ENCODE peak calls at places on chromosomes 12 and 14, in ten cellular contexts. H is COR-L47; M is AG09319; L is MCF 10A; A is WTC11; F is mucosa of descending colon; E is EL; B is NCI-H2029 treated with DMSO at 0.1 percent for 48 hours; Y is naive thymus-derived CD4-positive, alpha-beta T cell; N is cardiac fibroblast. S is an unnamed sample.

GRCh38 chr12:78703820-78704525 is 160.6 kb upstream of the SYT1 start:
- DNase-seq in L (peak), H (no peak), F (no peak), E (peak), M (peak), N (peak), A (no peak), B (no peak), Y (no peak), S (no peak)

GRCh38 chr12:95721320-95721719 is 69.2 kb downstream of the NTN4 start:
- DNase-seq in B (no peak), L (peak), Y (no peak), H (no peak), F (no peak), A (no peak), N (no peak), E (no peak), M (no peak), S (no peak)

GRCh38 chr12:80299976-80300375 is 144.1 kb upstream of the PTPRQ start:
- DNase-seq in L (no peak), H (no peak), B (no peak), F (no peak), A (no peak), M (no peak), N (no peak), E (peak), Y (no peak), S (no peak)

GRCh38 chr12:98758331-98758730 is 113.2 kb downstream of the APAF1 start:
- DNase-seq in B (no peak), A (no peak), E (peak), N (peak), H (no peak), F (no peak), M (no peak), L (no peak), Y (no peak), S (no peak)

GRCh38 chr12:49507139-49507538 is 31.7 kb upstream of the KCNH3 start:
- DNase-seq in E (peak), L (peak), N (peak), B (no peak), A (no peak), M (peak), F (no peak), Y (no peak), H (no peak), S (no peak)

GRCh38 chr12:55927588-55928502 is at the start of gene PYM1:
- DNase-seq in E (peak), A (peak), N (peak), B (peak), Y (peak), F (peak), H (peak), M (no peak), L (peak), S (peak)

GRCh38 chr12:39626033-39626814 is 6.6 kb upstream of the ABCD2 start:
- DNase-seq in A (peak), E (no peak), N (no peak), L (no peak), M (no peak), B (no peak), F (no peak), Y (no peak), H (no peak), S (no peak)

GRCh38 chr12:6958609-6959375 is 7.6 kb downstream of the PTPN6 start:
- DNase-seq in F (peak), L (no peak), M (no peak), N (no peak), E (no peak), Y (peak), B (no peak), H (no peak), A (no peak), S (no peak)

GRCh38 chr12:7130791-7131501 is 775 bp downstream of the CLSTN3 start:
- DNase-seq in A (peak), N (peak), H (no peak), F (peak), E (peak), Y (no peak), B (no peak), M (no peak), L (no peak), S (peak)

GRCh38 chr12:77229640-77230442 is 164.5 kb upstream of the E2F7 start:
- DNase-seq in E (no peak), H (no peak), A (no peak), N (peak), B (no peak), L (peak), Y (no peak), M (peak), F (no peak), S (no peak)

GRCh38 chr14:56196274-56196673 is 78.1 kb downstream of the PELI2 start:
- DNase-seq in L (no peak), M (peak), N (peak), H (no peak), Y (no peak), B (no peak), E (peak), A (no peak), F (no peak), S (no peak)